ENCODE peak calls at places on chromosomes 6 and 20, in five cellular contexts. O is NT2/D1, Y is NCI-H524, T is T-helper 2 cell, M is transverse colon. B is an unnamed sample.

GRCh38 chr6:100488231-100488630 is 23.5 kb upstream of the SIM1 start:
- DNase-seq in T (no peak), Y (no peak), M (no peak), O (no peak), B (no peak)

GRCh38 chr6:46935687-46936086 is 13.9 kb upstream of the ADGRF5 start:
- DNase-seq in O (peak; percentile 11), T (no peak), M (no peak), Y (no peak), B (no peak)

GRCh38 chr6:158438201-158438600 is 121.7 kb upstream of the TMEM181 start:
- DNase-seq in M (no peak), O (no peak), T (no peak), Y (no peak), B (no peak)

GRCh38 chr6:2760882-2761842 is 4.0 kb upstream of the WRNIP1 start:
- DNase-seq in M (no peak), O (no peak), Y (no peak), T (no peak), B (no peak)

GRCh38 chr6:278494-278893 is 13.8 kb upstream of the DUSP22 start:
- DNase-seq in O (no peak), Y (no peak), M (no peak), T (no peak), B (no peak)

GRCh38 chr6:3915076-3915791 is 66.1 kb downstream of the FAM50B start:
- DNase-seq in Y (no peak), T (peak; percentile 44), O (no peak), M (no peak), B (no peak)

GRCh38 chr20:32945710-32946221 is 58.5 kb downstream of the SUN5 start:
- DNase-seq in Y (no peak), O (no peak), M (no peak), T (peak; percentile 12), B (no peak)

GRCh38 chr6:156828280-156828703 is 51.1 kb downstream of the ARID1B start:
- DNase-seq in O (no peak), T (no peak), Y (no peak), M (no peak), B (no peak)

GRCh38 chr6:39269971-39270370 is 40.7 kb upstream of the KCNK5 start:
- DNase-seq in O (no peak), T (no peak), M (no peak), Y (no peak), B (no peak)

B was measured in DMS 273 treated with DMSO at 0.1 percent for 48 hours.